ENCODE peak calls at places on chromosomes 12 and 14, in four cellular contexts. S is iris pigment epithelial cell, Q is AG04450, W is left ventricle myocardium superior. K is an unnamed sample.

GRCh38 chr12:93381183-93381975 is 3.7 kb downstream of the NUDT4 start:
- DNase-seq in S (peak; percentile 68), Q (no peak), W (no peak), K (no peak)

GRCh38 chr12:54993181-54993835 is 8.7 kb upstream of the TESPA1 start:
- DNase-seq in S (peak; percentile 62), W (no peak), Q (peak; percentile 20), K (peak; percentile 35)

GRCh38 chr14:105180598-105181528 is at the start of gene NUDT14:
- DNase-seq in Q (no peak), S (peak; percentile 56), W (peak; percentile 84), K (peak; percentile 83)

GRCh38 chr12:41932470-41932991 is 212.1 kb downstream of the GXYLT1 start:
- DNase-seq in S (peak; percentile 14), W (peak; percentile 87), Q (no peak), K (no peak)

GRCh38 chr14:63672417-63673180 is 30.9 kb upstream of the WDR89 start:
- DNase-seq in Q (no peak), S (peak; percentile 24), W (no peak), K (no peak)

GRCh38 chr12:96368687-96369086 is 31.6 kb downstream of the CDK17 start:
- DNase-seq in W (no peak), S (no peak), Q (no peak), K (no peak)

GRCh38 chr14:59127437-59127732 is 61.1 kb upstream of the DAAM1 start:
- DNase-seq in W (no peak), Q (no peak), S (no peak), K (no peak)

GRCh38 chr12:52191841-52192791 is at the start of gene KRT80:
- DNase-seq in W (peak; percentile 87), Q (peak; percentile 95), S (peak; percentile 99), K (peak; percentile 7)

GRCh38 chr14:94582199-94582750 is 1.0 kb downstream of the SERPINA5 start:
- DNase-seq in W (peak; percentile 54), Q (no peak), S (peak; percentile 52), K (no peak)

GRCh38 chr14:106286697-106287290 is 760.4 kb downstream of the TMEM121 start:
- DNase-seq in Q (no peak), S (no peak), W (no peak), K (no peak)

GRCh38 chr14:105502446-105503295 is 11.6 kb downstream of the TEDC1 start:
- DNase-seq in W (no peak), Q (no peak), S (no peak), K (no peak)

GRCh38 chr12:111636209-111636928 is 37.3 kb upstream of the ATXN2 start:
- DNase-seq in Q (no peak), W (peak; percentile 77), S (peak; percentile 75), K (no peak)

GRCh38 chr14:22807432-22808087 is 7.7 kb downstream of the SLC7A7 start:
- DNase-seq in W (no peak), S (no peak), Q (no peak), K (no peak)

K was measured in activated T-cell treated with anti-CD3 and anti-CD28 coated beads for 1 hour.